ENCODE peak calls at places on chromosomes 7 and 10, in nine cellular contexts. Y is NCI-H460, U is NCI-H2081, K is HT1080, J is germinal center, W is SHP77, T is T-helper 1 cell, I is activated T-cell treated with anti-CD3 and anti-CD28 coated beads for 24 hours, O is occipital lobe. D is an unnamed sample.

GRCh38 chr10:94097656-94098055 is 103.9 kb downstream of the PLCE1 start:
- DNase-seq in U (no peak), J (no peak), W (no peak), K (peak; percentile 72), Y (no peak), O (no peak), I (no peak), T (no peak), D (no peak)

GRCh38 chr10:79063661-79064490 is 4.9 kb upstream of the ZMIZ1 start:
- DNase-seq in U (no peak), I (no peak), Y (no peak), O (no peak), K (no peak), J (no peak), W (no peak), T (peak; percentile 26), D (no peak)

GRCh38 chr7:121160150-121161008 is 168.4 kb upstream of the WNT16 start:
- DNase-seq in K (no peak), U (no peak), T (no peak), W (no peak), Y (no peak), J (no peak), O (no peak), I (no peak), D (no peak)

GRCh38 chr10:22319559-22320558 is 1.0 kb upstream of the BMI1 start:
- DNase-seq in J (no peak), I (no peak), O (no peak), K (no peak), W (no peak), Y (no peak), U (no peak), T (no peak), D (no peak)

GRCh38 chr10:103763374-103764202 is 91.8 kb downstream of the SH3PXD2A start:
- DNase-seq in U (no peak), K (peak; percentile 70), J (no peak), Y (no peak), I (peak; percentile 25), T (no peak), O (no peak), W (no peak), D (no peak)

GRCh38 chr7:17608114-17608833 is 309.8 kb downstream of the AHR start:
- DNase-seq in Y (no peak), O (no peak), K (peak; percentile 32), T (no peak), I (no peak), U (no peak), W (no peak), J (no peak), D (no peak)

GRCh38 chr10:73424478-73424877 is 8.9 kb downstream of the MSS51 start:
- DNase-seq in O (no peak), T (no peak), W (no peak), Y (no peak), U (no peak), J (no peak), I (no peak), K (no peak), D (no peak)

GRCh38 chr10:46531737-46532136 is 24.7 kb downstream of the GPRIN2 start:
- DNase-seq in U (no peak), Y (no peak), W (no peak), I (no peak), T (no peak), O (no peak), J (no peak), K (no peak), D (no peak)

D was measured in naive thymus-derived CD8-positive, alpha-beta T cell.